ENCODE peak calls at places on chromosomes 16 and 17, in seven cellular contexts. M, F, P, V, O, Y and Z are unnamed samples.

GRCh38 chr16:54647216-54647615 is 283.4 kb upstream of the IRX5 start:
- DNase-seq in M (peak; percentile 76), F (no peak), P (no peak), V (no peak), O (peak; percentile 61), Y (no peak), Z (no peak)

GRCh38 chr17:74512624-74513084 is 18.6 kb downstream of the CD300LB start:
- DNase-seq in M (no peak), F (peak; percentile 18), P (no peak), V (peak; percentile 27), O (no peak), Y (no peak), Z (no peak)

GRCh38 chr16:53973021-53973420 is 269.1 kb downstream of the FTO start:
- DNase-seq in M (no peak), F (no peak), P (no peak), V (no peak), O (no peak), Y (no peak), Z (no peak)

GRCh38 chr17:80475949-80476876 is at the start of gene NPTX1:
- DNase-seq in M (no peak), F (no peak), P (peak; percentile 67), V (peak; percentile 15), O (peak; percentile 40), Y (no peak), Z (no peak)

GRCh38 chr16:66409156-66409555 is 17.9 kb upstream of the BEAN1 start:
- DNase-seq in M (no peak), F (peak; percentile 72), P (no peak), V (peak; percentile 80), O (peak; percentile 83), Y (no peak), Z (no peak)

GRCh38 chr17:17783121-17783824 is 53.5 kb downstream of the SREBF1 start:
- DNase-seq in M (peak; percentile 79), F (no peak), P (peak; percentile 88), V (peak; percentile 47), O (peak; percentile 61), Y (peak; percentile 81), Z (peak; percentile 25)

GRCh38 chr17:10875411-10875810 is 37.5 kb upstream of the PIRT start:
- DNase-seq in M (no peak), F (no peak), P (peak; percentile 73), V (peak; percentile 18), O (no peak), Y (no peak), Z (peak; percentile 7)

GRCh38 chr16:20968765-20969164 is 68.2 kb downstream of the LYRM1 start:
- DNase-seq in M (no peak), F (no peak), P (no peak), V (no peak), O (no peak), Y (no peak), Z (no peak)

GRCh38 chr16:75264999-75265910 is 13.8 kb upstream of the BCAR1 start:
- DNase-seq in M (peak; percentile 85), F (no peak), P (no peak), V (no peak), O (no peak), Y (peak; percentile 61), Z (no peak)

GRCh38 chr17:65550075-65550635 is 11.3 kb downstream of the AXIN2 start:
- DNase-seq in M (no peak), F (no peak), P (peak; percentile 92), V (no peak), O (no peak), Y (no peak), Z (no peak)

GRCh38 chr16:58034786-58035185 is 9.2 kb downstream of the MMP15 start:
- DNase-seq in M (no peak), F (no peak), P (no peak), V (no peak), O (no peak), Y (no peak), Z (no peak)

GRCh38 chr16:75319513-75320401 is 68.3 kb upstream of the BCAR1 start:
- DNase-seq in M (no peak), F (peak; percentile 92), P (no peak), V (peak; percentile 93), O (peak; percentile 27), Y (no peak), Z (no peak)

GRCh38 chr17:80824549-80825470 is 166.8 kb upstream of the CHMP6 start:
- DNase-seq in M (peak; percentile 28), F (no peak), P (no peak), V (no peak), O (no peak), Y (no peak), Z (no peak)

GRCh38 chr16:51374346-51374745 is 223.3 kb upstream of the SALL1 start:
- DNase-seq in M (no peak), F (peak; percentile 86), P (no peak), V (peak; percentile 62), O (peak; percentile 40), Y (no peak), Z (no peak)

GRCh38 chr16:17277981-17278381 is 192.8 kb downstream of the XYLT1 start:
- DNase-seq in M (no peak), F (peak; percentile 45), P (peak; percentile 50), V (peak; percentile 25), O (no peak), Y (peak; percentile 52), Z (no peak)

GRCh38 chr16:684961-685696 is 995 bp upstream of the JMJD8 start:
- DNase-seq in M (no peak), F (no peak), P (no peak), V (no peak), O (no peak), Y (peak; percentile 49), Z (no peak)

GRCh38 chr16:684067-684794 is at the start of gene JMJD8:
- DNase-seq in M (peak; percentile 98), F (peak; percentile 92), P (peak; percentile 97), V (peak; percentile 97), O (peak; percentile 98), Y (peak; percentile 97), Z (peak; percentile 83)

GRCh38 chr16:682493-683395 is 1.4 kb downstream of the JMJD8 start:
- DNase-seq in M (no peak), F (no peak), P (no peak), V (no peak), O (no peak), Y (no peak), Z (no peak)

GRCh38 chr16:681746-682427 is 1.7 kb downstream of the STUB1 start:
- DNase-seq in M (no peak), F (no peak), P (no peak), V (peak; percentile 43), O (no peak), Y (no peak), Z (no peak)

DNA sequence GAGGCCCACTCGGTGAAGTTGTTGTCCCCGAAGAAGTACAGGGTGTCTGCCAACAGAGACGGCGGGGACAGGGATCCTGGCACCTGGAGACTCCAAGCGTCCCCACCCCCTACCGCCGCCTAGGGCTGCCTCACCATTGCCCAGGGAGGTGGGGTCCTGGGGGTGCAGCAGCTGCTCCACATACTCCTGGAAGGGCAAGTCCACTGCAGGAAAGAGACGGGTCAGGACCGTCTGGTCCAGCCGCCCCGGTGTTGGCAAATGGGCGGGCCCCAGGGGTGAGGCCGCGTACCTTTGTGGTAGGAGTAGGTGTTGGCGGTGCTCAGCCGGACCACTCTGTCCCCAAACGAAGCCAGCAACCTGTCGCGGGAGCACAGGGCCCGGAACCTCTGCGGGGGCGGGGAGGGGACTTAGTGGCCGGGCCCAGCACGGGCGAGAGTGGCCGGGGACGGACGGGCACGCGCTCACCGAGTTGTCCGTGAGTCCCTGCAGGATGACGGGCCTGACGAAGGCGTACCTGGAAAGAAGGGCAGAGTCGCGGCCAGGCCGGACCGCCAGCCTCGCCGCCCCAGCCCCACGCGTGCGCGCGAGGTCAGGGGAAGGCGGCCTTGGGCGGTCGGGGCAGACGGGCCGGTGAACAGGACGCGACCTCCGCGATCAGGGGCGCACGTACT is 603 bp downstream of the JMJD8 start:
- DNase-seq in M (no peak), F (no peak), P (peak; percentile 33), V (no peak), O (no peak), Y (peak; percentile 32), Z (no peak)
- H3K4me3 ChIP-seq in M (peak overlapping the region; percentile 60), F (peak overlapping the region; percentile 73), P (peak overlapping the region; percentile 55), V (peak overlapping the region; percentile 71), O (peak overlapping the region; percentile 57), Y (peak overlapping the region; percentile 64), Z (peak overlapping the region; percentile 72)

GRCh38 chr17:78422872-78423588 is 44.6 kb downstream of the PGS1 start:
- DNase-seq in M (no peak), F (no peak), P (no peak), V (no peak), O (no peak), Y (no peak), Z (no peak)

GRCh38 chr17:78421084-78421533 is 42.7 kb downstream of the PGS1 start:
- DNase-seq in M (no peak), F (no peak), P (no peak), V (no peak), O (no peak), Y (no peak), Z (no peak)

GRCh38 chr17:78419970-78420820 is 41.7 kb downstream of the PGS1 start:
- DNase-seq in M (no peak), F (peak; percentile 27), P (no peak), V (no peak), O (no peak), Y (no peak), Z (no peak)

GRCh38 chr17:78422267-78422605 is 43.8 kb downstream of the PGS1 start:
- DNase-seq in M (no peak), F (no peak), P (no peak), V (no peak), O (no peak), Y (no peak), Z (no peak)

GRCh38 chr17:78421534-78422266 is 43.3 kb downstream of the PGS1 start:
- DNase-seq in M (peak; percentile 82), F (peak; percentile 70), P (peak; percentile 88), V (peak; percentile 79), O (peak; percentile 69), Y (peak; percentile 60), Z (no peak)
- TF ChIP-seq CTCF in M (peak; percentile 98), F (peak; percentile 99), P (peak; percentile 98), V (peak; percentile 99), O (peak; percentile 99), Y (peak; percentile 96), Z (peak; percentile 99)

DNA sequence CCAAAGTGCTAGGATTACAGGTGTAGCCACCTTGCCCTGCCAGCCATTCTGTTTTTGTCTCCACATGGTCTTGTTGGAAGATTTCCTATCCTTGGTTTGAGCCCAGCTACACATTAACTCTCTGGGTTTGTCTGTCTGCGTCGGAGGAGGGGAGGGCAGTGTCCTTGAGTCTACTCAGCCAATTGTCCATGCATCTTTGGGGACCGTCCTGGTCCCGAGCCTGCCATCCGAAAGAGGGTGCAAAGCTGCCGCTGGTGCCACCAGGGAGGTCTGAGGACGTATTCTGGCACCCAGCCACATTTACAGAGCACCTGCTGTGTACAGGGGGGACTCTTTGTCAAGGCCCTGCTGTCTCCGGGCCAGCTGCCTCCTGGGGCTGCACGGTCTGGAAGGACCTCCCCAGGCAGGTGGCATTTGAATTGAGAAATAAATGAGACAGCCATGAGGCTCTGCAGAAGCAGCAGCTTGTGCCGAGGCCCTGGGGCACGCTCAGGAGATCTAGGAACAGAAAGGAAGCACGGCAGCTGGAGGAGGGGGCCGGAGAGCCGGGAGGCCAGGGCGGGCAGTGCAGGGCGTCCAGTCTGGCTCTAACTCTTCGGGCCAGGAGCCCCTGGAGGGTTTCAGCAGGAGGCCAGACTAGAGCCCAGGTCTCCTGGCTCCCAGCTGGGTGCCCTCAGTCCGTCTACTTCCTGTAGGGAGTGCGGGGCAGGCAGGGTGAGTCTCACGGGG is 1.5 kb downstream of the CYBA start:
- DNase-seq in M (no peak), F (no peak), P (no peak), V (no peak), O (no peak), Y (no peak), Z (no peak)
- H3K4me3 ChIP-seq in M (peak overlapping the region; percentile 65), F (no peak overlapping the region), P (peak overlapping the region; percentile 79), V (no peak overlapping the region), O (no peak overlapping the region), Y (peak overlapping the region; percentile 49), Z (no peak overlapping the region)

GRCh38 chr17:5297245-5297644 is 15.2 kb downstream of the RABEP1 start:
- DNase-seq in M (no peak), F (no peak), P (no peak), V (no peak), O (peak; percentile 60), Y (no peak), Z (peak; percentile 69)
- TF ChIP-seq CTCF in M (no peak), F (no peak), P (no peak), V (no peak), O (peak; percentile 17), Y (no peak), Z (peak; percentile 49)